ENCODE peak calls at places on chromosomes 3 and 15, in six cellular contexts. O, P, J, R, G and C are unnamed samples.
A peak's percentile ranks its signal among the peaks of the same experiment; 100 is the strongest.

GRCh38 chr15:68423359-68424028 is 8.5 kb downstream of the ITGA11 start:
- DNase-seq in O (no peak), P (no peak), J (no peak), R (no peak), G (no peak), C (no peak)

GRCh38 chr3:38153986-38154608 is 11.2 kb upstream of the OXSR1 start:
- DNase-seq in O (peak; percentile 77), P (peak; percentile 36), J (peak; percentile 99), R (peak; percentile 90), G (peak; percentile 19), C (peak; percentile 57)

GRCh38 chr3:132273043-132273442 is 44.2 kb upstream of the ACP3 start:
- DNase-seq in O (no peak), P (no peak), J (no peak), R (no peak), G (no peak), C (no peak)

GRCh38 chr15:60390931-60391501 is 6.8 kb downstream of the ANXA2 start:
- DNase-seq in O (peak; percentile 96), P (peak; percentile 67), J (peak; percentile 93), R (peak; percentile 77), G (peak; percentile 40), C (no peak)

GRCh38 chr3:66037986-66038369 is 740 bp downstream of the MAGI1 start:
- DNase-seq in O (no peak), P (peak; percentile 36), J (no peak), R (no peak), G (no peak), C (peak; percentile 29)

GRCh38 chr3:16132190-16132589 is 42.3 kb upstream of the GALNT15 start:
- DNase-seq in O (no peak), P (no peak), J (no peak), R (no peak), G (no peak), C (no peak)

GRCh38 chr3:106729481-106729880 is 647.8 kb upstream of the CCDC54 start:
- DNase-seq in O (no peak), P (no peak), J (no peak), R (no peak), G (no peak), C (peak; percentile 7)

GRCh38 chr3:53045784-53046170 is at the start of gene SFMBT1:
- DNase-seq in O (peak; percentile 50), P (peak; percentile 97), J (no peak), R (peak; percentile 81), G (peak; percentile 75), C (no peak)

GRCh38 chr15:33567652-33568051 is 256.9 kb downstream of the RYR3 start:
- DNase-seq in O (no peak), P (no peak), J (no peak), R (no peak), G (no peak), C (no peak)